ENCODE peak calls at places on chromosome 2, in seven cellular contexts. One of them, this sample, is unnamed.
A peak's percentile ranks its signal among the peaks of the same experiment; 100 is the strongest.

GRCh38 chr2:208266641-208267335 is 733 bp downstream of the PIKFYVE start:
- DNase-seq in GM12878: no peak
- DNase-seq in mesothelial cell of epicardium: no peak
- DNase-seq in heart left ventricle: no peak
- DNase-seq in CD4-positive, alpha-beta T cell: no peak
- DNase-seq in left ventricle myocardium inferior: no peak
- DNase-seq in neural crest cell: no peak
- DNase-seq in this sample: no peak

GRCh38 chr2:215654177-215654850 is 218.4 kb upstream of the FN1 start:
- DNase-seq in GM12878: no peak
- DNase-seq in mesothelial cell of epicardium: no peak
- DNase-seq in heart left ventricle: no peak
- DNase-seq in CD4-positive, alpha-beta T cell: no peak
- DNase-seq in left ventricle myocardium inferior: no peak
- DNase-seq in neural crest cell: no peak
- DNase-seq in this sample: peak; percentile 18

GRCh38 chr2:128496700-128497099 is 178.0 kb upstream of the HS6ST1 start:
- DNase-seq in GM12878: no peak
- DNase-seq in mesothelial cell of epicardium: no peak
- DNase-seq in heart left ventricle: no peak
- DNase-seq in CD4-positive, alpha-beta T cell: no peak
- DNase-seq in left ventricle myocardium inferior: no peak
- DNase-seq in neural crest cell: no peak
- DNase-seq in this sample: peak; percentile 14

GRCh38 chr2:28274911-28275685 is 117.6 kb upstream of the FOSL2 start:
- DNase-seq in GM12878: no peak
- DNase-seq in mesothelial cell of epicardium: no peak
- DNase-seq in heart left ventricle: peak; percentile 44
- DNase-seq in CD4-positive, alpha-beta T cell: no peak
- DNase-seq in left ventricle myocardium inferior: no peak
- DNase-seq in neural crest cell: no peak
- DNase-seq in this sample: no peak

GRCh38 chr2:135951071-135951583 is 34.3 kb downstream of the DARS1 start:
- DNase-seq in GM12878: no peak
- DNase-seq in mesothelial cell of epicardium: no peak
- DNase-seq in heart left ventricle: no peak
- DNase-seq in CD4-positive, alpha-beta T cell: no peak
- DNase-seq in left ventricle myocardium inferior: no peak
- DNase-seq in neural crest cell: no peak
- DNase-seq in this sample: no peak

GRCh38 chr2:64348386-64349142 is 105.4 kb upstream of the LGALSL start:
- DNase-seq in GM12878: no peak
- DNase-seq in mesothelial cell of epicardium: no peak
- DNase-seq in heart left ventricle: no peak
- DNase-seq in CD4-positive, alpha-beta T cell: no peak
- DNase-seq in left ventricle myocardium inferior: no peak
- DNase-seq in neural crest cell: no peak
- DNase-seq in this sample: no peak

GRCh38 chr2:36423172-36423571 is 67.6 kb downstream of the CRIM1 start:
- DNase-seq in GM12878: no peak
- DNase-seq in mesothelial cell of epicardium: no peak
- DNase-seq in heart left ventricle: no peak
- DNase-seq in CD4-positive, alpha-beta T cell: no peak
- DNase-seq in left ventricle myocardium inferior: no peak
- DNase-seq in neural crest cell: no peak
- DNase-seq in this sample: no peak

GRCh38 chr2:83186050-83186790 is 1272.9 kb downstream of the SUCLG1 start:
- DNase-seq in GM12878: no peak
- DNase-seq in mesothelial cell of epicardium: no peak
- DNase-seq in heart left ventricle: no peak
- DNase-seq in CD4-positive, alpha-beta T cell: no peak
- DNase-seq in left ventricle myocardium inferior: no peak
- DNase-seq in neural crest cell: no peak
- DNase-seq in this sample: no peak

GRCh38 chr2:139790807-139791206 is 1010.6 kb upstream of the NXPH2 start:
- DNase-seq in GM12878: no peak
- DNase-seq in mesothelial cell of epicardium: no peak
- DNase-seq in heart left ventricle: no peak
- DNase-seq in CD4-positive, alpha-beta T cell: no peak
- DNase-seq in left ventricle myocardium inferior: no peak
- DNase-seq in neural crest cell: no peak
- DNase-seq in this sample: no peak
- TF ChIP-seq CTCF in GM12878: no peak
- TF ChIP-seq CTCF in mesothelial cell of epicardium: no peak
- TF ChIP-seq CTCF in heart left ventricle: peak; percentile 24
- TF ChIP-seq CTCF in CD4-positive, alpha-beta T cell: no peak
- TF ChIP-seq CTCF in left ventricle myocardium inferior: peak; percentile 38
- TF ChIP-seq CTCF in neural crest cell: peak; percentile 64
- TF ChIP-seq CTCF in this sample: no peak

GRCh38 chr2:156189584-156189983 is 142.9 kb downstream of the NR4A2 start:
- DNase-seq in GM12878: no peak
- DNase-seq in mesothelial cell of epicardium: no peak
- DNase-seq in heart left ventricle: no peak
- DNase-seq in CD4-positive, alpha-beta T cell: no peak
- DNase-seq in left ventricle myocardium inferior: no peak
- DNase-seq in neural crest cell: no peak
- DNase-seq in this sample: no peak

GRCh38 chr2:156190532-156190931 is 142.0 kb downstream of the NR4A2 start:
- DNase-seq in GM12878: no peak
- DNase-seq in mesothelial cell of epicardium: no peak
- DNase-seq in heart left ventricle: no peak
- DNase-seq in CD4-positive, alpha-beta T cell: no peak
- DNase-seq in left ventricle myocardium inferior: no peak
- DNase-seq in neural crest cell: no peak
- DNase-seq in this sample: no peak

GRCh38 chr2:156191547-156191946 is 141.0 kb downstream of the NR4A2 start:
- DNase-seq in GM12878: no peak
- DNase-seq in mesothelial cell of epicardium: no peak
- DNase-seq in heart left ventricle: no peak
- DNase-seq in CD4-positive, alpha-beta T cell: no peak
- DNase-seq in left ventricle myocardium inferior: no peak
- DNase-seq in neural crest cell: no peak
- DNase-seq in this sample: no peak

GRCh38 chr2:156189143-156189542 is 143.4 kb downstream of the NR4A2 start:
- DNase-seq in GM12878: no peak
- DNase-seq in mesothelial cell of epicardium: no peak
- DNase-seq in heart left ventricle: no peak
- DNase-seq in CD4-positive, alpha-beta T cell: no peak
- DNase-seq in left ventricle myocardium inferior: no peak
- DNase-seq in neural crest cell: no peak
- DNase-seq in this sample: no peak

DNA sequence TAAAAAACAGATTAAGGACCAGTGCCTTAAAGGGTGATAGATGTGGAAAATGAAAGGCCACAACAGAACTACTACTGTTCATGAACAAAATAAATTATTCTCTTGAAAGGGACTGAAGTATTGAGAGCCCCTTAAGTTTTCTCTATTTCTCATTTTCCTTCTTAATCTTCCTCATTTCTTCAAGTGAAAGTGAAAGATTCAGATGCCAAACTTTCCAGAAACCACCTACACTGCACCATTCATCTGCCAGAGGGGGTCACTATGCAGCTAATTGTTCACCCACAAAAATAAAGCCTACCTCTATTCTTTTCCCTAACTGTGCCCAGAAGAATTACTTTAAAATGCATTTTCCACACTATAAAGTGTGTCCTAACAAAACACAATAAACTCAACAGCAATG is 140.1 kb downstream of the NR4A2 start:
- DNase-seq in GM12878: peak; percentile 3
- DNase-seq in mesothelial cell of epicardium: no peak
- DNase-seq in heart left ventricle: no peak
- DNase-seq in CD4-positive, alpha-beta T cell: no peak
- DNase-seq in left ventricle myocardium inferior: no peak
- DNase-seq in neural crest cell: no peak
- DNase-seq in this sample: no peak
- TF ChIP-seq CTCF in GM12878: peak; percentile 28
- TF ChIP-seq CTCF in mesothelial cell of epicardium: no peak
- TF ChIP-seq CTCF in heart left ventricle: peak; percentile 22
- TF ChIP-seq CTCF in CD4-positive, alpha-beta T cell: no peak
- TF ChIP-seq CTCF in left ventricle myocardium inferior: peak; percentile 51
- TF ChIP-seq CTCF in neural crest cell: no peak
- TF ChIP-seq CTCF in this sample: no peak

GRCh38 chr2:44297431-44297830 is 22.2 kb downstream of the SLC3A1 start:
- DNase-seq in GM12878: no peak
- DNase-seq in mesothelial cell of epicardium: no peak
- DNase-seq in heart left ventricle: no peak
- DNase-seq in CD4-positive, alpha-beta T cell: no peak
- DNase-seq in left ventricle myocardium inferior: no peak
- DNase-seq in neural crest cell: no peak
- DNase-seq in this sample: no peak

GRCh38 chr2:44304258-44304657 is 29.0 kb downstream of the SLC3A1 start:
- DNase-seq in GM12878: no peak
- DNase-seq in mesothelial cell of epicardium: no peak
- DNase-seq in heart left ventricle: no peak
- DNase-seq in CD4-positive, alpha-beta T cell: no peak
- DNase-seq in left ventricle myocardium inferior: no peak
- DNase-seq in neural crest cell: no peak
- DNase-seq in this sample: no peak

GRCh38 chr2:44305882-44306281 is 30.6 kb downstream of the SLC3A1 start:
- DNase-seq in GM12878: no peak
- DNase-seq in mesothelial cell of epicardium: no peak
- DNase-seq in heart left ventricle: no peak
- DNase-seq in CD4-positive, alpha-beta T cell: no peak
- DNase-seq in left ventricle myocardium inferior: no peak
- DNase-seq in neural crest cell: no peak
- DNase-seq in this sample: no peak

GRCh38 chr2:44296653-44297052 is 21.4 kb downstream of the SLC3A1 start:
- DNase-seq in GM12878: no peak
- DNase-seq in mesothelial cell of epicardium: no peak
- DNase-seq in heart left ventricle: no peak
- DNase-seq in CD4-positive, alpha-beta T cell: no peak
- DNase-seq in left ventricle myocardium inferior: no peak
- DNase-seq in neural crest cell: no peak
- DNase-seq in this sample: no peak

DNA sequence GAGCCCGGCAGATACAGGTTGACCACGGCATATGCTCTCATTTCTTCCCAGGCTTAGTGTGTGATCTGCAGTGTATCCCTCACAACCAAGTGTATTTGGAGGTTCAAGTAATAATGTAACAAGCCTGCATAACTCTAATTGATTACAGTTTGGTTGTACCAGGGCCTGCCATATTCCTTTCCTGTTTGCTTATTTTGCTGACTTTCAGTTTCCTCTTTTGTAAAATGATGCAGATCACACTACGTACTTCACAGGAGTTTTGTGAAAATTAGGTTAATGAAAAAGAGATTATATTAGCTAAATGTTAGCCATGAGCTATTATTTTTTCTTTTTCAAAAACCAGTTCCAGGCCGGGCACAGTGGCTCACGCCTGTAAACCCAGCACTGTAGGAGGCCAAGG is 25.8 kb downstream of the SLC3A1 start:
- DNase-seq in GM12878: no peak
- DNase-seq in mesothelial cell of epicardium: no peak
- DNase-seq in heart left ventricle: no peak
- DNase-seq in CD4-positive, alpha-beta T cell: no peak
- DNase-seq in left ventricle myocardium inferior: no peak
- DNase-seq in neural crest cell: no peak
- DNase-seq in this sample: no peak
- TF ChIP-seq CTCF in GM12878: no peak
- TF ChIP-seq CTCF in mesothelial cell of epicardium: no peak
- TF ChIP-seq CTCF in heart left ventricle: no peak
- TF ChIP-seq CTCF in CD4-positive, alpha-beta T cell: no peak
- TF ChIP-seq CTCF in left ventricle myocardium inferior: no peak
- TF ChIP-seq CTCF in neural crest cell: no peak
- TF ChIP-seq CTCF in this sample: no peak

GRCh38 chr2:151953467-151953866 is 125.2 kb upstream of the ARL5A start:
- DNase-seq in GM12878: no peak
- DNase-seq in mesothelial cell of epicardium: no peak
- DNase-seq in heart left ventricle: no peak
- DNase-seq in CD4-positive, alpha-beta T cell: no peak
- DNase-seq in left ventricle myocardium inferior: no peak
- DNase-seq in neural crest cell: no peak
- DNase-seq in this sample: no peak
- TF ChIP-seq CTCF in GM12878: no peak
- TF ChIP-seq CTCF in mesothelial cell of epicardium: no peak
- TF ChIP-seq CTCF in heart left ventricle: no peak
- TF ChIP-seq CTCF in CD4-positive, alpha-beta T cell: no peak
- TF ChIP-seq CTCF in left ventricle myocardium inferior: no peak
- TF ChIP-seq CTCF in neural crest cell: peak; percentile 19
- TF ChIP-seq CTCF in this sample: no peak

DNA sequence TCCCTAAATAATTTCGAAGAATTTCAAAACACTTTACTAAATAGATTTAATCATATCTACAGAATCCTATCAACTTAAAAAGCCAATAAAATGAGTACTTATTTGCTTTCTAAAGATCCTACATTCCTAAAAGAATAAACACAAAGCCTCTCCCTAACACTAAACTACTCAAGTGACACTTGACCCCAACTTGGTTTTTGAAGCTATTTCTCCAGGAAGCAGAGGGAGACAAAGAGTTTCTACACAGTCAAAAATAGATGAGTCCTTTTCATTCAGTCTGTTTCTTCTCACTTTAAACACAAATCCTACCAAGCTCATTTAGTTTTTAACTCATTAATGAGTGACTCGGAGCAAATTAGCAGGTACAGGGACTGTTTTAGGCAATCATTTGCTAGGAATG is 2.1 kb downstream of the ATL2 start:
- DNase-seq in GM12878: no peak
- DNase-seq in mesothelial cell of epicardium: no peak
- DNase-seq in heart left ventricle: no peak
- DNase-seq in CD4-positive, alpha-beta T cell: no peak
- DNase-seq in left ventricle myocardium inferior: no peak
- DNase-seq in neural crest cell: no peak
- DNase-seq in this sample: no peak
- TF ChIP-seq CTCF in GM12878: no peak
- TF ChIP-seq CTCF in mesothelial cell of epicardium: no peak
- TF ChIP-seq CTCF in heart left ventricle: peak; percentile 10
- TF ChIP-seq CTCF in CD4-positive, alpha-beta T cell: no peak
- TF ChIP-seq CTCF in left ventricle myocardium inferior: no peak
- TF ChIP-seq CTCF in neural crest cell: no peak
- TF ChIP-seq CTCF in this sample: no peak

DNA sequence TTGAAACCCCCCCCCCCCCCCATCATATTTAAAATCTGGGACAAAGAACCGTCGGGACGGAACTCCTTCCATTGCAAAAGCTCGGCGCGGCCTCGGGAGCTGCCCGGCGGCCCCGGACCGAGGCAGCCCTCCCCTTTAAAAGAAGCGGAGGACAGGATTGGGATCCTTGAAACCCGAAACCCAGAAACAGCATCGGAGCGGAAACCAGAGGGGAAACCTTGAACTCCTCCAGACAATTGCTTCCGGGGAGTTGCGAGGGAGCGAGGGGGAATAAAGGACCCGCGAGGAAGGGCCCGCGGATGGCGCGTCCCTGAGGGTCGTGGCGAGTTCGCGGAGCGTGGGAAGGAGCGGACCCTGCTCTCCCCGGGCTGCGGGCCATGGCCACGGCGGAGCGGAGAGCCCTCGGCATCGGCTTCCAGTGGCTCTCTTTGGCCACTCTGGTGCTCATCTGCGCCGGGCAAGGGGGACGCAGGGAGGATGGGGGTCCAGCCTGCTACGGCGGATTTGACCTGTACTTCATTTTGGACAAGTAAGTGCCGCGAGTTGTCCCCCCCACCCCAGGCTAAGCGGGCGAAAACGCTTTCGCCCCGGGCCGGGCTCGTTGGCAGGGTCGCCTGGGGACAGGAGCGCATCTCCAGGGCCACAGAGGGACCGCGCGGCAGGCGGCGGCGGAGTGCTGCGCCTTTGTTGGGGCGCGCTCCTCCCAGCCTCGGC is at the start of gene ANTXR1:
- DNase-seq in GM12878: no peak
- DNase-seq in mesothelial cell of epicardium: peak; percentile 34
- DNase-seq in heart left ventricle: peak; percentile 40
- DNase-seq in CD4-positive, alpha-beta T cell: no peak
- DNase-seq in left ventricle myocardium inferior: peak; percentile 22
- DNase-seq in neural crest cell: peak; percentile 51
- DNase-seq in this sample: peak; percentile 63
- TF ChIP-seq CTCF in GM12878: no peak
- TF ChIP-seq CTCF in mesothelial cell of epicardium: no peak
- TF ChIP-seq CTCF in heart left ventricle: no peak
- TF ChIP-seq CTCF in CD4-positive, alpha-beta T cell: peak; percentile 32
- TF ChIP-seq CTCF in left ventricle myocardium inferior: peak; percentile 26
- TF ChIP-seq CTCF in neural crest cell: peak; percentile 49
- TF ChIP-seq CTCF in this sample: no peak

This sample was measured in testis.